ENCODE peak calls at places on chromosomes 5 and 9, in seven cellular contexts. One of them, this sample, is unnamed.

GRCh38 chr5:131147258-131147657 is 17.8 kb downstream of the HINT1 start:
- DNase-seq in OCI-LY7: no peak
- DNase-seq in NCI-H1092: no peak
- DNase-seq in NCI-H1105: no peak
- DNase-seq in uterus: no peak
- DNase-seq in anterior cingulate cortex: no peak
- DNase-seq in fibroblast of pulmonary artery: no peak
- DNase-seq in this sample: no peak

GRCh38 chr5:146203872-146204192 is 427 bp downstream of the RBM27 start:
- DNase-seq in OCI-LY7: no peak
- DNase-seq in anterior cingulate cortex: no peak
- DNase-seq in uterus: no peak
- DNase-seq in NCI-H1092: no peak
- DNase-seq in NCI-H1105: no peak
- DNase-seq in fibroblast of pulmonary artery: no peak
- DNase-seq in this sample: no peak

GRCh38 chr5:80408475-80408875 is 611 bp downstream of the ZFYVE16 start:
- DNase-seq in OCI-LY7: no peak
- DNase-seq in uterus: peak
- DNase-seq in NCI-H1105: peak
- DNase-seq in fibroblast of pulmonary artery: peak
- DNase-seq in NCI-H1092: peak
- DNase-seq in anterior cingulate cortex: no peak
- DNase-seq in this sample: peak

GRCh38 chr5:159850192-159850573 is 66.1 kb upstream of the ADRA1B start:
- DNase-seq in NCI-H1092: no peak
- DNase-seq in fibroblast of pulmonary artery: peak
- DNase-seq in anterior cingulate cortex: no peak
- DNase-seq in OCI-LY7: no peak
- DNase-seq in NCI-H1105: no peak
- DNase-seq in uterus: peak
- DNase-seq in this sample: no peak

GRCh38 chr9:38036359-38037084 is 32.5 kb downstream of the SHB start:
- DNase-seq in anterior cingulate cortex: no peak
- DNase-seq in uterus: no peak
- DNase-seq in OCI-LY7: no peak
- DNase-seq in NCI-H1092: no peak
- DNase-seq in NCI-H1105: no peak
- DNase-seq in fibroblast of pulmonary artery: peak
- DNase-seq in this sample: no peak

GRCh38 chr5:84327591-84327990 is 57.1 kb downstream of the EDIL3 start:
- DNase-seq in uterus: no peak
- DNase-seq in fibroblast of pulmonary artery: no peak
- DNase-seq in NCI-H1092: no peak
- DNase-seq in anterior cingulate cortex: no peak
- DNase-seq in NCI-H1105: no peak
- DNase-seq in OCI-LY7: no peak
- DNase-seq in this sample: no peak

GRCh38 chr5:41648976-41649375 is 138.6 kb upstream of the PLCXD3 start:
- DNase-seq in NCI-H1092: no peak
- DNase-seq in anterior cingulate cortex: no peak
- DNase-seq in fibroblast of pulmonary artery: no peak
- DNase-seq in OCI-LY7: no peak
- DNase-seq in uterus: no peak
- DNase-seq in NCI-H1105: no peak
- DNase-seq in this sample: no peak

GRCh38 chr9:136784249-136784996 is 6.7 kb upstream of the TMEM141 start:
- DNase-seq in uterus: no peak
- DNase-seq in NCI-H1092: peak
- DNase-seq in fibroblast of pulmonary artery: no peak
- DNase-seq in anterior cingulate cortex: no peak
- DNase-seq in OCI-LY7: peak
- DNase-seq in NCI-H1105: no peak
- DNase-seq in this sample: no peak

GRCh38 chr9:15416880-15417279 is 5.8 kb upstream of the SNAPC3 start:
- DNase-seq in NCI-H1092: peak
- DNase-seq in anterior cingulate cortex: no peak
- DNase-seq in OCI-LY7: peak
- DNase-seq in fibroblast of pulmonary artery: peak
- DNase-seq in NCI-H1105: no peak
- DNase-seq in uterus: peak
- DNase-seq in this sample: peak

This sample was measured in H9.